ENCODE peak calls at places on chromosome 3, in eight cellular contexts. C is Calu3; G is activated CD4-positive, alpha-beta T cell treated with anti-CD3 and anti-CD28 coated beads, Interleukin-2, amount 50 U/mL, for 24 hours; Q is thoracic aorta; T is astrocyte of the spinal cord; N is foreskin fibroblast; D is NCI-H1092; V is GM12878. Z is an unnamed sample.

GRCh38 chr3:38397320-38397719 is 50.7 kb downstream of the XYLB start:
- DNase-seq in C (peak; percentile 5), G (no peak), Q (no peak), T (peak; percentile 40), N (peak; percentile 35), D (no peak), V (no peak), Z (no peak)

GRCh38 chr3:45105855-45106655 is 40.1 kb downstream of the CDCP1 start:
- DNase-seq in C (no peak), G (peak; percentile 22), Q (no peak), T (peak; percentile 95), N (peak; percentile 92), D (no peak), V (no peak), Z (no peak)

GRCh38 chr3:130111185-130111864 is 29.7 kb downstream of the ALG1L2 start:
- DNase-seq in C (peak; percentile 100), G (peak; percentile 96), Q (peak; percentile 95), T (peak; percentile 99), N (peak; percentile 99), D (peak; percentile 95), V (peak; percentile 77), Z (peak; percentile 88)

GRCh38 chr3:42300013-42300412 is 34.0 kb upstream of the CCK start:
- DNase-seq in C (peak; percentile 31), G (no peak), Q (no peak), T (peak; percentile 53), N (peak; percentile 24), D (no peak), V (no peak), Z (no peak)

GRCh38 chr3:161291191-161291901 is 70.2 kb downstream of the NMD3 start:
- DNase-seq in C (peak; percentile 84), G (no peak), Q (no peak), T (no peak), N (no peak), D (peak; percentile 33), V (no peak), Z (peak; percentile 71)

GRCh38 chr3:48434591-48435222 is 4.8 kb upstream of the PLXNB1 start:
- DNase-seq in C (no peak), G (no peak), Q (no peak), T (no peak), N (no peak), D (no peak), V (no peak), Z (no peak)

GRCh38 chr3:29279276-29279675 is 1.6 kb upstream of the RBMS3 start:
- DNase-seq in C (no peak), G (no peak), Q (no peak), T (no peak), N (no peak), D (no peak), V (no peak), Z (no peak)

GRCh38 chr3:114092151-114093000 is 35.8 kb downstream of the QTRT2 start:
- DNase-seq in C (no peak), G (no peak), Q (no peak), T (peak; percentile 4), N (no peak), D (no peak), V (no peak), Z (no peak)

GRCh38 chr3:150216041-150216811 is 191.9 kb upstream of the TSC22D2 start:
- DNase-seq in C (no peak), G (no peak), Q (peak; percentile 35), T (peak; percentile 90), N (peak; percentile 63), D (peak; percentile 90), V (no peak), Z (no peak)

GRCh38 chr3:98563661-98564281 is 29.6 kb downstream of the CPOX start:
- DNase-seq in C (no peak), G (no peak), Q (no peak), T (peak; percentile 71), N (peak; percentile 55), D (no peak), V (no peak), Z (no peak)

GRCh38 chr3:33717616-33717865 is 513 bp downstream of the CLASP2 start:
- DNase-seq in C (peak; percentile 69), G (no peak), Q (no peak), T (peak; percentile 68), N (peak; percentile 51), D (no peak), V (no peak), Z (peak; percentile 79)

GRCh38 chr3:129119365-129120100 is 2.1 kb downstream of the RAB43 start:
- DNase-seq in C (peak; percentile 52), G (no peak), Q (no peak), T (no peak), N (no peak), D (no peak), V (no peak), Z (peak; percentile 26)

GRCh38 chr3:180416111-180416541 is 185.8 kb upstream of the TTC14 start:
- DNase-seq in C (peak; percentile 68), G (no peak), Q (no peak), T (peak; percentile 60), N (no peak), D (no peak), V (no peak), Z (no peak)

GRCh38 chr3:56125358-56126005 is 342.8 kb downstream of the ERC2 start:
- DNase-seq in C (peak; percentile 13), G (no peak), Q (no peak), T (peak; percentile 57), N (peak; percentile 91), D (no peak), V (no peak), Z (no peak)

GRCh38 chr3:134460965-134461364 is 24.8 kb downstream of the ANAPC13 start:
- DNase-seq in C (no peak), G (no peak), Q (no peak), T (peak; percentile 76), N (peak; percentile 94), D (no peak), V (no peak), Z (no peak)

GRCh38 chr3:39990532-39990931 is 181.1 kb downstream of the MYRIP start:
- DNase-seq in C (peak; percentile 36), G (no peak), Q (no peak), T (peak; percentile 38), N (peak; percentile 39), D (peak; percentile 3), V (peak; percentile 5), Z (peak; percentile 39)

GRCh38 chr3:158539414-158540014 is 31.5 kb upstream of the MLF1 start:
- DNase-seq in C (peak; percentile 70), G (no peak), Q (no peak), T (peak; percentile 72), N (peak; percentile 26), D (peak; percentile 2), V (no peak), Z (peak; percentile 9)

GRCh38 chr3:143070977-143071551 is 48.5 kb upstream of the CHST2 start:
- DNase-seq in C (peak; percentile 35), G (no peak), Q (no peak), T (peak; percentile 75), N (peak; percentile 87), D (no peak), V (no peak), Z (no peak)

GRCh38 chr3:123688241-123688747 is 103.4 kb upstream of the HACD2 start:
- DNase-seq in C (peak; percentile 12), G (no peak), Q (peak; percentile 47), T (peak; percentile 92), N (peak; percentile 98), D (no peak), V (no peak), Z (no peak)

Z was measured in NCI-H2029.